ENCODE peak calls at places on chromosome 12, in five cellular contexts. E is HuH-7.5, N is RWPE1, U is HEK293T, K is breast epithelium. W is an unnamed sample.

GRCh38 chr12:32344047-32344446 is 55.3 kb upstream of the FGD4 start:
- DNase-seq in E (no peak), N (no peak), U (no peak), K (no peak), W (no peak)

GRCh38 chr12:130924946-130925345 is 28.8 kb upstream of the ADGRD1 start:
- DNase-seq in E (no peak), N (no peak), U (no peak), K (no peak), W (no peak)

GRCh38 chr12:28308891-28309290 is 118.6 kb downstream of the CCDC91 start:
- DNase-seq in E (no peak), N (no peak), U (no peak), K (no peak), W (no peak)

GRCh38 chr12:105949391-105949790 is 189.4 kb downstream of the NUAK1 start:
- DNase-seq in E (no peak), N (no peak), U (no peak), K (no peak), W (no peak)

GRCh38 chr12:103560604-103561101 is 26.4 kb upstream of the STAB2 start:
- DNase-seq in E (no peak), N (peak), U (no peak), K (no peak), W (no peak)

GRCh38 chr12:115944392-115944742 is 333.1 kb downstream of the MED13L start:
- DNase-seq in E (no peak), N (no peak), U (no peak), K (no peak), W (no peak)

GRCh38 chr12:95429172-95429510 is 44.8 kb upstream of the METAP2 start:
- DNase-seq in E (no peak), N (no peak), U (no peak), K (no peak), W (no peak)

GRCh38 chr12:95085612-95086011 is 12.2 kb upstream of the NR2C1 start:
- DNase-seq in E (no peak), N (no peak), U (no peak), K (no peak), W (no peak)

GRCh38 chr12:12404297-12404696 is 47.4 kb downstream of the BORCS5 start:
- DNase-seq in E (no peak), N (no peak), U (no peak), K (no peak), W (no peak)

GRCh38 chr12:48631071-48631470 is 51.0 kb downstream of the KANSL2 start:
- DNase-seq in E (no peak), N (no peak), U (no peak), K (no peak), W (no peak)

GRCh38 chr12:115740586-115741155 is 536.8 kb downstream of the MED13L start:
- DNase-seq in E (no peak), N (no peak), U (no peak), K (no peak), W (no peak)

GRCh38 chr12:31819427-31819826 is 90.6 kb upstream of the AMN1 start:
- DNase-seq in E (no peak), N (no peak), U (no peak), K (no peak), W (no peak)

GRCh38 chr12:107663277-107663676 is 22.3 kb upstream of the PWP1 start:
- DNase-seq in E (no peak), N (no peak), U (no peak), K (no peak), W (no peak)

GRCh38 chr12:51227962-51228361 is 10.1 kb upstream of the POU6F1 start:
- DNase-seq in E (no peak), N (no peak), U (no peak), K (no peak), W (no peak)

GRCh38 chr12:30440826-30441602 is 254.7 kb downstream of the IPO8 start:
- DNase-seq in E (no peak), N (peak), U (peak), K (no peak), W (no peak)

W was measured in suprapubic skin.